ENCODE peak calls at places on chromosomes 5 and 9, in six cellular contexts. D is body of pancreas; Y is sigmoid colon; F is gastrocnemius medialis; A is CD8-positive, alpha-beta memory T cell; S is cardiac muscle cell. C is an unnamed sample.

GRCh38 chr5:131999991-132000490 is 11.4 kb downstream of the ACSL6 start:
- DNase-seq in S (no peak), A (no peak), D (no peak), F (peak; percentile 6), Y (peak; percentile 25), C (peak; percentile 35)

GRCh38 chr9:96435345-96435744 is 14.6 kb upstream of the HABP4 start:
- DNase-seq in A (no peak), Y (no peak), F (no peak), S (no peak), D (no peak), C (no peak)

GRCh38 chr9:120538339-120538738 is 41.6 kb downstream of the CDK5RAP2 start:
- DNase-seq in S (peak; percentile 22), F (no peak), D (no peak), A (no peak), Y (no peak), C (no peak)

GRCh38 chr5:103366938-103367549 is 108.5 kb downstream of the MACIR start:
- DNase-seq in A (no peak), D (no peak), F (no peak), Y (no peak), S (peak; percentile 29), C (no peak)

GRCh38 chr5:102772273-102772672 is 17.2 kb downstream of the PAM start:
- DNase-seq in F (no peak), A (no peak), Y (no peak), S (peak; percentile 58), D (no peak), C (no peak)

GRCh38 chr9:131072107-131072870 is 24.0 kb upstream of the AIF1L start:
- DNase-seq in Y (no peak), S (no peak), D (no peak), A (no peak), F (no peak), C (peak; percentile 61)

GRCh38 chr9:76654575-76654974 is 109.7 kb upstream of the PCA3 start:
- DNase-seq in D (no peak), S (peak; percentile 94), F (no peak), A (no peak), Y (no peak), C (no peak)

GRCh38 chr9:13268469-13268868 is 11.0 kb downstream of the MPDZ start:
- DNase-seq in Y (no peak), A (no peak), F (no peak), D (no peak), S (peak; percentile 62), C (no peak)

GRCh38 chr5:150601774-150602345 is 38.6 kb upstream of the SYNPO start:
- DNase-seq in Y (no peak), F (no peak), A (no peak), S (no peak), D (no peak), C (peak; percentile 41)

GRCh38 chr5:149410071-149410470 is 31.0 kb upstream of the IL17B start:
- DNase-seq in S (no peak), Y (peak; percentile 56), A (no peak), F (no peak), D (no peak), C (no peak)

GRCh38 chr9:110047955-110048472 is 159.9 kb downstream of the C9orf152 start:
- DNase-seq in Y (no peak), A (peak; percentile 5), S (no peak), D (peak; percentile 8), F (no peak), C (no peak)

DNA sequence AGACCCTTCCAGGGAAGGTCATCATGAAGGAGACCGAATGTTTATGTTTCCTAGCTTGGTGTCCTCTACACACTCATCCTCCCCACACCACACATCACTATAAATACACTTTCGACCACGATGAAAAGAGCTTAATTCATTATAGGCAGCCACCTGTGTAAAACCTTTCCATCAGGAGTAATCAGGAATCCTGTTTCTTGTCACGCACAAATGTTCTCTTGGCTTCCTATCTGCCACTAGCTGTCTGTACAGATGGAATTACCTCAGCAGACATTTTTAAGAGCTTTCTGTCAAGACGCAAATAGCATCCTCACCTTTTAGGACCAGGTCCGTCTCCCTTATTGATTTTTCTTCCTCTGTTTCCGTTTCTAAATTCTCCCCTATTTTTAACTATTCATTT is 79.1 kb downstream of the CYFIP2 start:
- DNase-seq in A (no peak), D (no peak), Y (no peak), S (no peak), F (no peak), C (no peak)
- H3K4me3 ChIP-seq in A (no peak overlapping the region), D (no peak overlapping the region), Y (no peak overlapping the region), S (no peak overlapping the region), F (no peak overlapping the region), C (no peak overlapping the region)

GRCh38 chr5:113070901-113071300 is 94.3 kb downstream of the DCP2 start:
- DNase-seq in D (no peak), F (no peak), S (no peak), A (no peak), Y (no peak), C (no peak)

GRCh38 chr5:113065626-113066025 is 89.0 kb downstream of the DCP2 start:
- DNase-seq in D (no peak), S (no peak), Y (no peak), F (no peak), A (no peak), C (no peak)

GRCh38 chr5:113071401-113071800 is 94.8 kb downstream of the DCP2 start:
- DNase-seq in A (no peak), F (no peak), Y (no peak), S (no peak), D (no peak), C (no peak)

GRCh38 chr5:113068559-113068958 is 92.0 kb downstream of the DCP2 start:
- DNase-seq in D (no peak), A (no peak), Y (no peak), S (no peak), F (no peak), C (no peak)

GRCh38 chr5:113067635-113068344 is 91.2 kb downstream of the DCP2 start:
- DNase-seq in Y (no peak), S (no peak), F (no peak), A (no peak), D (no peak), C (no peak)
- H3K27ac ChIP-seq in Y (no peak overlapping the region), S (no peak overlapping the region), F (no peak overlapping the region), A (no peak overlapping the region), D (no peak overlapping the region), C (no peak overlapping the region)

GRCh38 chr5:141362719-141363118 is 1.2 kb upstream of the PCDHGA5 start:
- DNase-seq in Y (no peak), S (no peak), D (no peak), A (no peak), F (no peak), C (no peak)
- H3K9me3 ChIP-seq in Y (peaks cover 96% of the 10 kb centered on the region), S (peaks cover 3% of the 10 kb centered on the region), D (no peaks in the 10 kb centered on the region), A (peaks cover 13% of the 10 kb centered on the region), F (no peaks in the 10 kb centered on the region), C (peaks cover 29% of the 10 kb centered on the region)

DNA sequence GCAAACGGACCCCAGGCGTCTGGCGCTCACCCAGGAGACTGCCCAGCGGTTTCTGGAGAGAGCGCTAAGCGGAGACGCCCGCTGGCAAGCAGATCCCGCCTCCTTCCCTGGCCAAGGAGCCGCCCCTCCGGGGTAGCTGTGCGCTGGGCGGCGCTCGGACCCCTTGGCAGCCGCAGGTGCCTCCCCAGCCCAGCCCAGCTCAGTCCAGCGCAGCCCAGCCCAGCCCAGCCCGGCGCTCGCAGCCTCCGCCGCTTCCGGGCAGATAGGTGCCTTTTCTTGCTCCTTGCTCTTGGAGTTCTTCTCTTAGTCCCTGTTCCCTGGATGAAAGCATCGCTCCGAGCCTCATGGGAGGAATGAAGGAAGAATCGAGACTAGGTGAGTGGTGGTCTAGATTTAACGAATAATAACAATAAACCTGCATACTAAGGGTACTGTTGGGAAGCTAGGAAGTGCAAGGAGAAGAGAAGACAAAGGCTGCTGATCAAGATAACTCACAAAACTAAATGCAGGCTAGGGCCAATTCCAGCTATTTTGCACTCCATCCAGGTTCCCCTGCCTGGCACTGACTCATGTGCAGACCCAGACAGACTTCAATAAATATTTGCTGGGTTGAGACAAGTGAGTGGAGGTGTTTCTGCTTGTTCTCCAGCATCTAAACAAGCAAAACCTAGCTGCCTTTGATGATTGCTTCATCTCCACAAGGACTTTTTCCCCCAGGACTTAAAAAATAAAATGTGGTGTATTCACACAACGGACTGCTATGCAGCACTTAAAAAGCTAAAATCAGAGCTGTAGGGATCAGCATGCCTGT is at the start of gene STK32A:
- DNase-seq in S (peak; percentile 25), A (no peak), Y (peak; percentile 84), F (peak; percentile 14), D (peak; percentile 90), C (peak; percentile 88)
- H3K4me3 ChIP-seq in S (peak within 1 kb of the TSS; percentile 66), A (no peak within 1 kb of the TSS), Y (peak within 1 kb of the TSS; percentile 76), F (peak within 1 kb of the TSS; percentile 76), D (peak within 1 kb of the TSS; percentile 70), C (peak within 1 kb of the TSS; percentile 64)

GRCh38 chr9:106962615-106963363 is 99.8 kb downstream of the ZNF462 start:
- DNase-seq in F (no peak), Y (no peak), S (peak; percentile 75), D (no peak), A (no peak), C (no peak)

GRCh38 chr9:106964329-106964728 is 101.4 kb downstream of the ZNF462 start:
- DNase-seq in S (no peak), D (no peak), F (no peak), Y (no peak), A (no peak), C (no peak)

GRCh38 chr9:106962105-106962504 is 99.1 kb downstream of the ZNF462 start:
- DNase-seq in A (no peak), Y (no peak), S (peak; percentile 14), D (no peak), F (no peak), C (no peak)

GRCh38 chr9:106964822-106965525 is 102.0 kb downstream of the ZNF462 start:
- DNase-seq in D (no peak), A (no peak), S (no peak), F (no peak), Y (no peak), C (no peak)

DNA sequence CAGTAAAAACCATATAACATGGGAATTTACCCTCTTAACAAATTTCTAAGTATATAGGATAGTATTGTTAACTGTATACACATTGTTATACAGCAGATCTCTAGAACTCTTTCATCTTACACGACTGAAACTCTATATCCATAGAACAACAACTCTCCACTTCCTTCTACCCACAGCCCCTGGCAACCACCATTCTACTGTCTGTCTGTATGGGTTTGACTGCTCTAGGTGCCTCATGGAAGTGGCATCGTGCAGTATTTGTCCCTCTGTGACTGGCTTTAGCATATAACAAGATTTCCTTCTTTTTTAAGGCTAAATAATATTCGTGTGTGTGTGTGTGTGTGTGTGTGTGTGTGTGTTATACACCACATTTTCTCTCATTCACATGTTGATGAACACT is 100.7 kb downstream of the ZNF462 start:
- DNase-seq in D (no peak), S (no peak), F (no peak), A (no peak), Y (no peak), C (no peak)
- H3K27ac ChIP-seq in D (no peak overlapping the region), S (peak overlapping the region; percentile 4), F (peak overlapping the region; percentile 51), A (no peak overlapping the region), Y (no peak overlapping the region), C (no peak overlapping the region)

GRCh38 chr5:141338538-141339306 is at the start of gene PCDHGA2:
- DNase-seq in D (peak; percentile 51), S (peak; percentile 66), Y (no peak), F (no peak), A (no peak), C (no peak)
- H3K9me3 ChIP-seq in D (no peaks in the 10 kb centered on the region), S (no peaks in the 10 kb centered on the region), Y (peaks cover 76% of the 10 kb centered on the region), F (no peaks in the 10 kb centered on the region), A (no peaks in the 10 kb centered on the region), C (peaks cover 56% of the 10 kb centered on the region)

C was measured in kidney.